ENCODE peak calls at places on chromosomes 5 and 9, in eight cellular contexts. One of them, this sample, is unnamed.

GRCh38 chr5:172453986-172454354 is 355 bp downstream of the SH3PXD2B start:
- DNase-seq in Right ventricle myocardium superior: no peak
- DNase-seq in stimulated activated CD8-positive, alpha-beta memory T cell treated with anti-CD3 and anti-CD28 coated beads, Interleukin-12 subunit alpha, Interleukin-12 subunit beta, amount 100 ng/mL, for 1 hour: no peak
- DNase-seq in LoVo: peak
- DNase-seq in HTR-8/SVneo: no peak
- DNase-seq in iris pigment epithelial cell: peak
- DNase-seq in mucosa of gallbladder: no peak
- DNase-seq in MCF 10A: peak
- DNase-seq in this sample: no peak

GRCh38 chr5:67206381-67207328 is 10.1 kb upstream of the CD180 start:
- DNase-seq in Right ventricle myocardium superior: no peak
- DNase-seq in stimulated activated CD8-positive, alpha-beta memory T cell treated with anti-CD3 and anti-CD28 coated beads, Interleukin-12 subunit alpha, Interleukin-12 subunit beta, amount 100 ng/mL, for 1 hour: peak
- DNase-seq in LoVo: peak
- DNase-seq in HTR-8/SVneo: peak
- DNase-seq in iris pigment epithelial cell: peak
- DNase-seq in mucosa of gallbladder: peak
- DNase-seq in MCF 10A: peak
- DNase-seq in this sample: no peak

GRCh38 chr5:78004559-78004958 is 228.4 kb upstream of the TBCA start:
- DNase-seq in Right ventricle myocardium superior: no peak
- DNase-seq in stimulated activated CD8-positive, alpha-beta memory T cell treated with anti-CD3 and anti-CD28 coated beads, Interleukin-12 subunit alpha, Interleukin-12 subunit beta, amount 100 ng/mL, for 1 hour: no peak
- DNase-seq in LoVo: no peak
- DNase-seq in HTR-8/SVneo: no peak
- DNase-seq in iris pigment epithelial cell: no peak
- DNase-seq in mucosa of gallbladder: no peak
- DNase-seq in MCF 10A: no peak
- DNase-seq in this sample: no peak

GRCh38 chr9:131282688-131283422 is 6.5 kb upstream of the FAM78A start:
- DNase-seq in Right ventricle myocardium superior: peak
- DNase-seq in stimulated activated CD8-positive, alpha-beta memory T cell treated with anti-CD3 and anti-CD28 coated beads, Interleukin-12 subunit alpha, Interleukin-12 subunit beta, amount 100 ng/mL, for 1 hour: no peak
- DNase-seq in LoVo: no peak
- DNase-seq in HTR-8/SVneo: no peak
- DNase-seq in iris pigment epithelial cell: peak
- DNase-seq in mucosa of gallbladder: no peak
- DNase-seq in MCF 10A: no peak
- DNase-seq in this sample: no peak

GRCh38 chr9:134146774-134147493 is 11.1 kb downstream of the WDR5 start:
- DNase-seq in Right ventricle myocardium superior: no peak
- DNase-seq in stimulated activated CD8-positive, alpha-beta memory T cell treated with anti-CD3 and anti-CD28 coated beads, Interleukin-12 subunit alpha, Interleukin-12 subunit beta, amount 100 ng/mL, for 1 hour: no peak
- DNase-seq in LoVo: no peak
- DNase-seq in HTR-8/SVneo: no peak
- DNase-seq in iris pigment epithelial cell: no peak
- DNase-seq in mucosa of gallbladder: no peak
- DNase-seq in MCF 10A: peak
- DNase-seq in this sample: no peak

GRCh38 chr5:75828029-75828428 is 110.8 kb upstream of the POC5 start:
- DNase-seq in Right ventricle myocardium superior: no peak
- DNase-seq in stimulated activated CD8-positive, alpha-beta memory T cell treated with anti-CD3 and anti-CD28 coated beads, Interleukin-12 subunit alpha, Interleukin-12 subunit beta, amount 100 ng/mL, for 1 hour: no peak
- DNase-seq in LoVo: no peak
- DNase-seq in HTR-8/SVneo: no peak
- DNase-seq in iris pigment epithelial cell: no peak
- DNase-seq in mucosa of gallbladder: no peak
- DNase-seq in MCF 10A: no peak
- DNase-seq in this sample: no peak

GRCh38 chr5:67303356-67303755 is 106.8 kb upstream of the CD180 start:
- DNase-seq in Right ventricle myocardium superior: no peak
- DNase-seq in stimulated activated CD8-positive, alpha-beta memory T cell treated with anti-CD3 and anti-CD28 coated beads, Interleukin-12 subunit alpha, Interleukin-12 subunit beta, amount 100 ng/mL, for 1 hour: no peak
- DNase-seq in LoVo: no peak
- DNase-seq in HTR-8/SVneo: no peak
- DNase-seq in iris pigment epithelial cell: peak
- DNase-seq in mucosa of gallbladder: no peak
- DNase-seq in MCF 10A: peak
- DNase-seq in this sample: no peak

GRCh38 chr5:101977729-101978345 is 318.2 kb downstream of the SLCO4C1 start:
- DNase-seq in Right ventricle myocardium superior: no peak
- DNase-seq in stimulated activated CD8-positive, alpha-beta memory T cell treated with anti-CD3 and anti-CD28 coated beads, Interleukin-12 subunit alpha, Interleukin-12 subunit beta, amount 100 ng/mL, for 1 hour: no peak
- DNase-seq in LoVo: peak
- DNase-seq in HTR-8/SVneo: peak
- DNase-seq in iris pigment epithelial cell: peak
- DNase-seq in mucosa of gallbladder: no peak
- DNase-seq in MCF 10A: peak
- DNase-seq in this sample: no peak

GRCh38 chr5:151068571-151069197 is 12.2 kb downstream of the TNIP1 start:
- DNase-seq in Right ventricle myocardium superior: no peak
- DNase-seq in stimulated activated CD8-positive, alpha-beta memory T cell treated with anti-CD3 and anti-CD28 coated beads, Interleukin-12 subunit alpha, Interleukin-12 subunit beta, amount 100 ng/mL, for 1 hour: no peak
- DNase-seq in LoVo: no peak
- DNase-seq in HTR-8/SVneo: no peak
- DNase-seq in iris pigment epithelial cell: no peak
- DNase-seq in mucosa of gallbladder: no peak
- DNase-seq in MCF 10A: no peak
- DNase-seq in this sample: no peak

GRCh38 chr5:116810937-116811336 is 236.3 kb upstream of the SEMA6A start:
- DNase-seq in Right ventricle myocardium superior: no peak
- DNase-seq in stimulated activated CD8-positive, alpha-beta memory T cell treated with anti-CD3 and anti-CD28 coated beads, Interleukin-12 subunit alpha, Interleukin-12 subunit beta, amount 100 ng/mL, for 1 hour: no peak
- DNase-seq in LoVo: no peak
- DNase-seq in HTR-8/SVneo: no peak
- DNase-seq in iris pigment epithelial cell: no peak
- DNase-seq in mucosa of gallbladder: no peak
- DNase-seq in MCF 10A: no peak
- DNase-seq in this sample: no peak

GRCh38 chr5:116084231-116084630 is 594 bp upstream of the COMMD10 start:
- DNase-seq in Right ventricle myocardium superior: peak
- DNase-seq in stimulated activated CD8-positive, alpha-beta memory T cell treated with anti-CD3 and anti-CD28 coated beads, Interleukin-12 subunit alpha, Interleukin-12 subunit beta, amount 100 ng/mL, for 1 hour: no peak
- DNase-seq in LoVo: no peak
- DNase-seq in HTR-8/SVneo: peak
- DNase-seq in iris pigment epithelial cell: peak
- DNase-seq in mucosa of gallbladder: no peak
- DNase-seq in MCF 10A: peak
- DNase-seq in this sample: peak

GRCh38 chr5:65535529-65535987 is 27.4 kb downstream of the CENPK start:
- DNase-seq in Right ventricle myocardium superior: no peak
- DNase-seq in stimulated activated CD8-positive, alpha-beta memory T cell treated with anti-CD3 and anti-CD28 coated beads, Interleukin-12 subunit alpha, Interleukin-12 subunit beta, amount 100 ng/mL, for 1 hour: no peak
- DNase-seq in LoVo: no peak
- DNase-seq in HTR-8/SVneo: no peak
- DNase-seq in iris pigment epithelial cell: peak
- DNase-seq in mucosa of gallbladder: no peak
- DNase-seq in MCF 10A: peak
- DNase-seq in this sample: no peak

GRCh38 chr9:95004452-95005275 is 278.2 kb downstream of the AOPEP start:
- DNase-seq in Right ventricle myocardium superior: peak
- DNase-seq in stimulated activated CD8-positive, alpha-beta memory T cell treated with anti-CD3 and anti-CD28 coated beads, Interleukin-12 subunit alpha, Interleukin-12 subunit beta, amount 100 ng/mL, for 1 hour: no peak
- DNase-seq in LoVo: peak
- DNase-seq in HTR-8/SVneo: no peak
- DNase-seq in iris pigment epithelial cell: peak
- DNase-seq in mucosa of gallbladder: no peak
- DNase-seq in MCF 10A: peak
- DNase-seq in this sample: peak

GRCh38 chr5:67235399-67236110 is 39.0 kb upstream of the CD180 start:
- DNase-seq in Right ventricle myocardium superior: no peak
- DNase-seq in stimulated activated CD8-positive, alpha-beta memory T cell treated with anti-CD3 and anti-CD28 coated beads, Interleukin-12 subunit alpha, Interleukin-12 subunit beta, amount 100 ng/mL, for 1 hour: no peak
- DNase-seq in LoVo: no peak
- DNase-seq in HTR-8/SVneo: no peak
- DNase-seq in iris pigment epithelial cell: no peak
- DNase-seq in mucosa of gallbladder: peak
- DNase-seq in MCF 10A: no peak
- DNase-seq in this sample: no peak

GRCh38 chr5:35902032-35902681 is 36.3 kb downstream of the CAPSL start:
- DNase-seq in Right ventricle myocardium superior: no peak
- DNase-seq in stimulated activated CD8-positive, alpha-beta memory T cell treated with anti-CD3 and anti-CD28 coated beads, Interleukin-12 subunit alpha, Interleukin-12 subunit beta, amount 100 ng/mL, for 1 hour: no peak
- DNase-seq in LoVo: no peak
- DNase-seq in HTR-8/SVneo: no peak
- DNase-seq in iris pigment epithelial cell: peak
- DNase-seq in mucosa of gallbladder: no peak
- DNase-seq in MCF 10A: no peak
- DNase-seq in this sample: no peak

GRCh38 chr5:87311400-87312279 is 44.0 kb downstream of the RASA1 start:
- DNase-seq in Right ventricle myocardium superior: no peak
- DNase-seq in stimulated activated CD8-positive, alpha-beta memory T cell treated with anti-CD3 and anti-CD28 coated beads, Interleukin-12 subunit alpha, Interleukin-12 subunit beta, amount 100 ng/mL, for 1 hour: no peak
- DNase-seq in LoVo: no peak
- DNase-seq in HTR-8/SVneo: no peak
- DNase-seq in iris pigment epithelial cell: peak
- DNase-seq in mucosa of gallbladder: no peak
- DNase-seq in MCF 10A: no peak
- DNase-seq in this sample: no peak

GRCh38 chr5:57316798-57317327 is 143.0 kb downstream of the GPBP1 start:
- DNase-seq in Right ventricle myocardium superior: no peak
- DNase-seq in stimulated activated CD8-positive, alpha-beta memory T cell treated with anti-CD3 and anti-CD28 coated beads, Interleukin-12 subunit alpha, Interleukin-12 subunit beta, amount 100 ng/mL, for 1 hour: no peak
- DNase-seq in LoVo: no peak
- DNase-seq in HTR-8/SVneo: peak
- DNase-seq in iris pigment epithelial cell: peak
- DNase-seq in mucosa of gallbladder: peak
- DNase-seq in MCF 10A: peak
- DNase-seq in this sample: no peak

GRCh38 chr5:173443971-173444370 is 115.8 kb upstream of the STC2 start:
- DNase-seq in Right ventricle myocardium superior: no peak
- DNase-seq in stimulated activated CD8-positive, alpha-beta memory T cell treated with anti-CD3 and anti-CD28 coated beads, Interleukin-12 subunit alpha, Interleukin-12 subunit beta, amount 100 ng/mL, for 1 hour: no peak
- DNase-seq in LoVo: no peak
- DNase-seq in HTR-8/SVneo: no peak
- DNase-seq in iris pigment epithelial cell: no peak
- DNase-seq in mucosa of gallbladder: no peak
- DNase-seq in MCF 10A: no peak
- DNase-seq in this sample: no peak

GRCh38 chr9:27489087-27489876 is 34.8 kb upstream of the IFNK start:
- DNase-seq in Right ventricle myocardium superior: no peak
- DNase-seq in stimulated activated CD8-positive, alpha-beta memory T cell treated with anti-CD3 and anti-CD28 coated beads, Interleukin-12 subunit alpha, Interleukin-12 subunit beta, amount 100 ng/mL, for 1 hour: no peak
- DNase-seq in LoVo: no peak
- DNase-seq in HTR-8/SVneo: no peak
- DNase-seq in iris pigment epithelial cell: no peak
- DNase-seq in mucosa of gallbladder: no peak
- DNase-seq in MCF 10A: no peak
- DNase-seq in this sample: no peak

GRCh38 chr5:133942589-133943474 is 25.6 kb downstream of the C5orf15 start:
- DNase-seq in Right ventricle myocardium superior: no peak
- DNase-seq in stimulated activated CD8-positive, alpha-beta memory T cell treated with anti-CD3 and anti-CD28 coated beads, Interleukin-12 subunit alpha, Interleukin-12 subunit beta, amount 100 ng/mL, for 1 hour: no peak
- DNase-seq in LoVo: no peak
- DNase-seq in HTR-8/SVneo: no peak
- DNase-seq in iris pigment epithelial cell: no peak
- DNase-seq in mucosa of gallbladder: peak
- DNase-seq in MCF 10A: no peak
- DNase-seq in this sample: peak

GRCh38 chr5:150410524-150411244 is 2.0 kb downstream of the CD74 start:
- DNase-seq in Right ventricle myocardium superior: no peak
- DNase-seq in stimulated activated CD8-positive, alpha-beta memory T cell treated with anti-CD3 and anti-CD28 coated beads, Interleukin-12 subunit alpha, Interleukin-12 subunit beta, amount 100 ng/mL, for 1 hour: peak
- DNase-seq in LoVo: peak
- DNase-seq in HTR-8/SVneo: peak
- DNase-seq in iris pigment epithelial cell: peak
- DNase-seq in mucosa of gallbladder: peak
- DNase-seq in MCF 10A: peak
- DNase-seq in this sample: peak

GRCh38 chr5:171429543-171429910 is 10.1 kb downstream of the FGF18 start:
- DNase-seq in Right ventricle myocardium superior: peak
- DNase-seq in stimulated activated CD8-positive, alpha-beta memory T cell treated with anti-CD3 and anti-CD28 coated beads, Interleukin-12 subunit alpha, Interleukin-12 subunit beta, amount 100 ng/mL, for 1 hour: no peak
- DNase-seq in LoVo: no peak
- DNase-seq in HTR-8/SVneo: no peak
- DNase-seq in iris pigment epithelial cell: no peak
- DNase-seq in mucosa of gallbladder: no peak
- DNase-seq in MCF 10A: no peak
- DNase-seq in this sample: no peak

GRCh38 chr5:83577036-83577636 is 105.6 kb downstream of the VCAN start:
- DNase-seq in Right ventricle myocardium superior: no peak
- DNase-seq in stimulated activated CD8-positive, alpha-beta memory T cell treated with anti-CD3 and anti-CD28 coated beads, Interleukin-12 subunit alpha, Interleukin-12 subunit beta, amount 100 ng/mL, for 1 hour: no peak
- DNase-seq in LoVo: peak
- DNase-seq in HTR-8/SVneo: no peak
- DNase-seq in iris pigment epithelial cell: peak
- DNase-seq in mucosa of gallbladder: peak
- DNase-seq in MCF 10A: peak
- DNase-seq in this sample: no peak

GRCh38 chr5:5799826-5800225 is 377.3 kb downstream of the ICE1 start:
- DNase-seq in Right ventricle myocardium superior: no peak
- DNase-seq in stimulated activated CD8-positive, alpha-beta memory T cell treated with anti-CD3 and anti-CD28 coated beads, Interleukin-12 subunit alpha, Interleukin-12 subunit beta, amount 100 ng/mL, for 1 hour: no peak
- DNase-seq in LoVo: no peak
- DNase-seq in HTR-8/SVneo: no peak
- DNase-seq in iris pigment epithelial cell: no peak
- DNase-seq in mucosa of gallbladder: no peak
- DNase-seq in MCF 10A: no peak
- DNase-seq in this sample: no peak

GRCh38 chr5:124404796-124405195 is 341.6 kb downstream of the ZNF608 start:
- DNase-seq in Right ventricle myocardium superior: no peak
- DNase-seq in stimulated activated CD8-positive, alpha-beta memory T cell treated with anti-CD3 and anti-CD28 coated beads, Interleukin-12 subunit alpha, Interleukin-12 subunit beta, amount 100 ng/mL, for 1 hour: no peak
- DNase-seq in LoVo: no peak
- DNase-seq in HTR-8/SVneo: no peak
- DNase-seq in iris pigment epithelial cell: no peak
- DNase-seq in mucosa of gallbladder: no peak
- DNase-seq in MCF 10A: no peak
- DNase-seq in this sample: no peak

GRCh38 chr5:77138981-77139380 is 51.9 kb upstream of the ZBED3 start:
- DNase-seq in Right ventricle myocardium superior: peak
- DNase-seq in stimulated activated CD8-positive, alpha-beta memory T cell treated with anti-CD3 and anti-CD28 coated beads, Interleukin-12 subunit alpha, Interleukin-12 subunit beta, amount 100 ng/mL, for 1 hour: no peak
- DNase-seq in LoVo: no peak
- DNase-seq in HTR-8/SVneo: no peak
- DNase-seq in iris pigment epithelial cell: peak
- DNase-seq in mucosa of gallbladder: no peak
- DNase-seq in MCF 10A: peak
- DNase-seq in this sample: peak

GRCh38 chr9:13131396-13131795 is 148.1 kb downstream of the MPDZ start:
- DNase-seq in Right ventricle myocardium superior: no peak
- DNase-seq in stimulated activated CD8-positive, alpha-beta memory T cell treated with anti-CD3 and anti-CD28 coated beads, Interleukin-12 subunit alpha, Interleukin-12 subunit beta, amount 100 ng/mL, for 1 hour: no peak
- DNase-seq in LoVo: no peak
- DNase-seq in HTR-8/SVneo: no peak
- DNase-seq in iris pigment epithelial cell: no peak
- DNase-seq in mucosa of gallbladder: no peak
- DNase-seq in MCF 10A: no peak
- DNase-seq in this sample: no peak

GRCh38 chr9:113499153-113499875 is 35.8 kb downstream of the RGS3 start:
- DNase-seq in Right ventricle myocardium superior: no peak
- DNase-seq in stimulated activated CD8-positive, alpha-beta memory T cell treated with anti-CD3 and anti-CD28 coated beads, Interleukin-12 subunit alpha, Interleukin-12 subunit beta, amount 100 ng/mL, for 1 hour: no peak
- DNase-seq in LoVo: no peak
- DNase-seq in HTR-8/SVneo: no peak
- DNase-seq in iris pigment epithelial cell: no peak
- DNase-seq in mucosa of gallbladder: no peak
- DNase-seq in MCF 10A: no peak
- DNase-seq in this sample: no peak

GRCh38 chr9:19788614-19789271 is at the start of gene SLC24A2:
- DNase-seq in Right ventricle myocardium superior: no peak
- DNase-seq in stimulated activated CD8-positive, alpha-beta memory T cell treated with anti-CD3 and anti-CD28 coated beads, Interleukin-12 subunit alpha, Interleukin-12 subunit beta, amount 100 ng/mL, for 1 hour: no peak
- DNase-seq in LoVo: no peak
- DNase-seq in HTR-8/SVneo: no peak
- DNase-seq in iris pigment epithelial cell: no peak
- DNase-seq in mucosa of gallbladder: no peak
- DNase-seq in MCF 10A: no peak
- DNase-seq in this sample: peak

GRCh38 chr9:35348109-35348508 is 141.8 kb upstream of the RUSC2 start:
- DNase-seq in Right ventricle myocardium superior: no peak
- DNase-seq in stimulated activated CD8-positive, alpha-beta memory T cell treated with anti-CD3 and anti-CD28 coated beads, Interleukin-12 subunit alpha, Interleukin-12 subunit beta, amount 100 ng/mL, for 1 hour: no peak
- DNase-seq in LoVo: no peak
- DNase-seq in HTR-8/SVneo: no peak
- DNase-seq in iris pigment epithelial cell: no peak
- DNase-seq in mucosa of gallbladder: no peak
- DNase-seq in MCF 10A: no peak
- DNase-seq in this sample: no peak

GRCh38 chr9:114291886-114292590 is 30.9 kb upstream of the ORM1 start:
- DNase-seq in Right ventricle myocardium superior: no peak
- DNase-seq in stimulated activated CD8-positive, alpha-beta memory T cell treated with anti-CD3 and anti-CD28 coated beads, Interleukin-12 subunit alpha, Interleukin-12 subunit beta, amount 100 ng/mL, for 1 hour: no peak
- DNase-seq in LoVo: no peak
- DNase-seq in HTR-8/SVneo: no peak
- DNase-seq in iris pigment epithelial cell: no peak
- DNase-seq in mucosa of gallbladder: no peak
- DNase-seq in MCF 10A: no peak
- DNase-seq in this sample: no peak

GRCh38 chr5:101580591-101580990 is 677.5 kb upstream of the ST8SIA4 start:
- DNase-seq in Right ventricle myocardium superior: no peak
- DNase-seq in stimulated activated CD8-positive, alpha-beta memory T cell treated with anti-CD3 and anti-CD28 coated beads, Interleukin-12 subunit alpha, Interleukin-12 subunit beta, amount 100 ng/mL, for 1 hour: no peak
- DNase-seq in LoVo: no peak
- DNase-seq in HTR-8/SVneo: no peak
- DNase-seq in iris pigment epithelial cell: peak
- DNase-seq in mucosa of gallbladder: no peak
- DNase-seq in MCF 10A: no peak
- DNase-seq in this sample: no peak

GRCh38 chr5:148457183-148457620 is 73.4 kb downstream of the FBXO38 start:
- DNase-seq in Right ventricle myocardium superior: no peak
- DNase-seq in stimulated activated CD8-positive, alpha-beta memory T cell treated with anti-CD3 and anti-CD28 coated beads, Interleukin-12 subunit alpha, Interleukin-12 subunit beta, amount 100 ng/mL, for 1 hour: no peak
- DNase-seq in LoVo: no peak
- DNase-seq in HTR-8/SVneo: no peak
- DNase-seq in iris pigment epithelial cell: no peak
- DNase-seq in mucosa of gallbladder: peak
- DNase-seq in MCF 10A: peak
- DNase-seq in this sample: no peak

GRCh38 chr5:33997331-33997983 is 10.4 kb downstream of the AMACR start:
- DNase-seq in Right ventricle myocardium superior: peak
- DNase-seq in stimulated activated CD8-positive, alpha-beta memory T cell treated with anti-CD3 and anti-CD28 coated beads, Interleukin-12 subunit alpha, Interleukin-12 subunit beta, amount 100 ng/mL, for 1 hour: no peak
- DNase-seq in LoVo: peak
- DNase-seq in HTR-8/SVneo: peak
- DNase-seq in iris pigment epithelial cell: peak
- DNase-seq in mucosa of gallbladder: peak
- DNase-seq in MCF 10A: peak
- DNase-seq in this sample: peak

This sample was measured in testis.